ENCODE peak calls at places on chromosomes 7 and 10, in eight cellular contexts. D, A, P, B, M, T, G and Y are unnamed samples.

GRCh38 chr10:103467391-103467790 is 8.7 kb upstream of the CALHM1 start:
- DNase-seq in B (no peak), P (no peak), G (no peak), D (no peak), A (no peak), M (no peak), T (no peak), Y (no peak)

GRCh38 chr7:2732959-2733584 is 45.1 kb downstream of the AMZ1 start:
- DNase-seq in M (peak), P (no peak), B (peak), T (no peak), D (peak), G (peak), A (peak), Y (no peak)

GRCh38 chr10:122034149-122034756 is 45.3 kb downstream of the TACC2 start:
- DNase-seq in B (peak), D (no peak), A (no peak), G (peak), P (no peak), M (no peak), T (no peak), Y (no peak)

GRCh38 chr10:93916257-93917063 is 22.7 kb downstream of the SLC35G1 start:
- DNase-seq in P (peak), G (peak), T (no peak), A (no peak), B (peak), M (no peak), D (no peak), Y (peak)

GRCh38 chr7:4665661-4666060 is 16.4 kb upstream of the FOXK1 start:
- DNase-seq in M (no peak), D (no peak), G (peak), B (no peak), P (no peak), T (peak), A (no peak), Y (peak)

GRCh38 chr7:48087349-48087748 is 1.7 kb upstream of the UPP1 start:
- DNase-seq in D (no peak), T (peak), B (no peak), A (no peak), P (no peak), M (no peak), G (peak), Y (no peak)

GRCh38 chr10:21083861-21084260 is 186.8 kb upstream of the NEBL start:
- DNase-seq in D (no peak), A (no peak), P (no peak), T (no peak), B (no peak), G (no peak), M (no peak), Y (no peak)

GRCh38 chr10:90738885-90739284 is 119.0 kb downstream of the HTR7 start:
- DNase-seq in A (no peak), G (no peak), M (no peak), T (no peak), P (no peak), D (no peak), B (no peak), Y (no peak)

GRCh38 chr7:39386718-39387117 is 179.5 kb upstream of the YAE1 start:
- DNase-seq in M (no peak), G (no peak), A (no peak), B (no peak), D (no peak), P (no peak), T (no peak), Y (no peak)

GRCh38 chr7:124130-124949 is 68.0 kb upstream of the FAM20C start:
- DNase-seq in B (peak), D (no peak), A (no peak), M (peak), P (no peak), G (no peak), T (no peak), Y (no peak)

GRCh38 chr7:131111081-131111576 is 216.5 kb upstream of the MKLN1 start:
- DNase-seq in P (no peak), T (peak), M (no peak), A (no peak), D (no peak), B (no peak), G (peak), Y (peak)

GRCh38 chr7:70416611-70417010 is 715.3 kb upstream of the GALNT17 start:
- DNase-seq in G (no peak), P (no peak), A (no peak), D (no peak), M (no peak), T (no peak), B (no peak), Y (no peak)
- H3K4me3 ChIP-seq in G (no peak), P (no peak), A (no peak), D (no peak), M (no peak), T (no peak), B (no peak), Y (no peak)

GRCh38 chr10:28733647-28734046 is 56.3 kb downstream of the BAMBI start:
- DNase-seq in G (no peak), T (no peak), D (no peak), M (no peak), B (no peak), P (no peak), A (no peak), Y (no peak)

GRCh38 chr10:28733245-28733644 is 55.9 kb downstream of the BAMBI start:
- DNase-seq in G (no peak), T (no peak), D (no peak), B (no peak), A (no peak), P (no peak), M (no peak), Y (no peak)

GRCh38 chr10:28738200-28738599 is 60.9 kb downstream of the BAMBI start:
- DNase-seq in P (peak), T (no peak), B (no peak), M (no peak), D (no peak), G (no peak), A (no peak), Y (no peak)

GRCh38 chr10:28737096-28737495 is 59.8 kb downstream of the BAMBI start:
- DNase-seq in A (no peak), B (no peak), T (no peak), P (no peak), D (no peak), M (no peak), G (no peak), Y (no peak)

DNA sequence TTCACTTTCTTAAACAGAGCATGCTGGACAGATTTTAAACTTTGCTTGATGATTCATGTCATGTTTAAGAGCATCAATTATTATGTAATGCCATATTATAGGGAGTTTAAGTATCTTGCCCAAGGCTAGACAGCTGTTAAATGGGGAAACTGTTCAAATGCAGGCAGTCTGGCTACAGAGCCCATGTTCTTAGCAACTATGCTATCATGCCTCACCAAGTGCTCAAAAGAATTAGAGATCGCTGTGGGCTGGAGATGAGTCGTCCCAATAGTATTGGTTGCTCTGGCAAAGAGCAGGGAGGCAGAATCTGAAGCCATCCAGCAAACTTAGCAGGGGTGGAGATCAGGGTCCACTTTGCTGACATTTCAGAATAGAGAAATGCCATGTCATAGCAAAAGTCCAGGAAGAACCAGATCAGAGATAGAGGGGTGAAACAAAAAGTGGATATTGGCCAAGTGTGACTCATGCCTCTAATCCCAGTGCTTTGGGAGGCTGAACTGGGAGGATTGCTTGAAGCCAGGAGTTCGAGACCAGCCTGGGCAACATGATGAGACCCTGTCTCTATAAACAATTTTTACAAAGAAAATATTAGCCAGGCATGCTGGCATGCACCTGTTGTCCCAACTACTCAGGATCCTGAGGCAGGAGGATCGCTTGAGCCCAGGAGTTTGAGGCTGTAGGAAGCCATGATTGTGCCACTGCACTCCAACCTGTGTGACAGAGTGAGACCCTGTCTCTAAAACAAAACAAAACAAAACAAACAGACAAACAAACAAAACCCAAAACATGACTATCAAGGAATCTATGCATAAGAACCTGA is 57.8 kb downstream of the BAMBI start:
- DNase-seq in G (peak), B (peak), T (peak), P (peak), M (no peak), D (peak), A (no peak), Y (peak)
- TF ChIP-seq CTCF in G (no peak), B (no peak), T (no peak), P (no peak), M (no peak), D (no peak), A (no peak), Y (no peak)

DNA sequence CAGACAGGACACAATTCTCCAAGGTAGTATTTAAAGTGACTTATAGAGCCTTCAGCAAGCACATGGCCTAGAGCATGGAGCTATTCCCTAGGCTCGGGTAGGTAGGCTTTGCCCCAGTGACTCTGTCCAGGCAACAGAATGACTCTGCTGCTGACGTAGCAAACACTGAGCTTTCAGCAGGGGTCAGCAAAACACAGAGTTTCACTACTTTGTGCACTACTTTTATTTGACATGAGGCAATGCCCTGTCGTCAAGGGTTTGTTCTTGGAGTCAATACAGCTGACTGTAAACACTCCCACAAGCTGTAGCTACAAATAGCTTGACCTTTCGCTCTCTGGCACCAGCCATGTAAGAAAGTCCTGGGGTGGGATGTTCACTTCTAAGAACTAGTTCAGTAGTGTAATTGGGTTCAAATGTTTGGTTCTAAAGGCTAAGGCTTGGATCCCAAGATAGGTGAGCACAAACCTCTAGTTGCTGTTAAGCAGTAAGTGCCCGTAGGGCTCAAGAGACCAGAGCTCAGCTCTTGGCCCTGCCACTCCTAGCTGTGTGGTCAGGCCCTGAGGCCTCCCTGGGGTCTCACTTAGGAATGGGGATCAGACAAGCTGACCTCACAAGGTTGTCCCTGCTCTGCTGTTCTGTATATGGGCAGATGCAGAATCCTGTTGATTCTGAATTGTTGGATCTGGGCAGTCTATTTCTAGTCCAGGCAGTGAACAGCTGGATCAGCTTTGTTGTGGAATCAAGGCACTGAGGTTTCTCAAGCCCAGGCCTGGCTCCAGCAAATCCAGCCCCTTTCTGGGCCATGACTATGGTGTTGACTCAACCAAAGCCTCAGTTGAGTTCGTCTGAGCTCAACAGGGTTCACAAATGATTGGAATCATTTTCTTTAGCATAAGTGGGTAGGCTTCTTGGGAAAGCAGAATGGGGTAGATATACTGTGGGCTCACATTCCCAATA is 10.7 kb downstream of the NODAL start:
- DNase-seq in P (no peak), A (peak), D (peak), M (peak), T (no peak), B (peak), G (no peak), Y (peak)
- H3K4me3 ChIP-seq in P (no peak), A (no peak), D (no peak), M (no peak), T (no peak), B (no peak), G (no peak), Y (no peak)

GRCh38 chr7:28297821-28298439 is 114.4 kb upstream of the CREB5 start:
- DNase-seq in M (no peak), B (no peak), A (no peak), T (no peak), D (no peak), P (no peak), G (no peak), Y (no peak)

GRCh38 chr7:28296571-28297483 is 115.5 kb upstream of the CREB5 start:
- DNase-seq in B (peak), D (no peak), G (no peak), T (no peak), P (peak), M (peak), A (no peak), Y (no peak)

GRCh38 chr7:28299556-28299955 is 112.8 kb upstream of the CREB5 start:
- DNase-seq in M (no peak), G (no peak), B (no peak), T (no peak), D (no peak), A (no peak), P (no peak), Y (no peak)

GRCh38 chr7:28300488-28300887 is 111.8 kb upstream of the CREB5 start:
- DNase-seq in D (no peak), P (no peak), T (no peak), B (no peak), M (no peak), G (no peak), A (no peak), Y (no peak)

GRCh38 chr7:28298870-28299484 is 113.3 kb upstream of the CREB5 start:
- DNase-seq in A (peak), T (no peak), B (peak), G (no peak), M (no peak), D (no peak), P (peak), Y (peak)
- TF ChIP-seq CTCF in A (peak), T (peak), B (peak), G (peak), M (peak), D (peak), P (peak), Y (peak)

GRCh38 chr7:151603951-151604350 is 84.3 kb upstream of the RHEB start:
- DNase-seq in B (no peak), T (no peak), G (no peak), P (no peak), A (no peak), M (no peak), D (no peak), Y (no peak)

GRCh38 chr7:151611878-151612277 is 92.2 kb upstream of the RHEB start:
- DNase-seq in G (no peak), T (no peak), A (no peak), B (no peak), M (no peak), D (no peak), P (no peak), Y (no peak)

GRCh38 chr7:151611041-151611440 is 91.3 kb upstream of the RHEB start:
- DNase-seq in D (no peak), M (no peak), T (no peak), G (no peak), B (no peak), P (no peak), A (no peak), Y (no peak)

GRCh38 chr7:151608031-151608551 is 88.4 kb upstream of the RHEB start:
- DNase-seq in A (no peak), D (no peak), G (no peak), P (peak), M (no peak), B (peak), T (no peak), Y (no peak)

DNA sequence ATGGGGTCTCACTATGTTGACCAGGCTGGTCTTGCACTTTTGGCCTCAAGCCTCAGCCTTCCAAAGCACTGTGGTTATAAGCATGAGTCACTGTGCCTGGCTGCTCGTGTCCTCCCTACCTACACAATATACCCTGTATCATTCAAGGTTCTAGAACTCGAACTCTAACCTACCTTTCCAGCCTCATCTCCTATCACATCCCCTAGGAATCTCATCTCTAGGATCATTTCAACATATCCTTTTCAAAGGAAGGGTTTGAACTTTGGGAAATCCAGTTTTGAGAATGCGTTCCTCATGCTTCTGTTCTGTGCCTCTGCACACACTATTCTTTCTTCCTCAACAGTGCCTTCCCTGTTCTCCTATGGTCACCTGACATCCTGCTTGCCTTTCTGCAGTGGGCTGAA is 87.8 kb upstream of the RHEB start:
- DNase-seq in D (no peak), M (no peak), A (no peak), T (no peak), P (peak), G (peak), B (no peak), Y (no peak)
- H3K4me3 ChIP-seq in D (no peak), M (no peak), A (no peak), T (no peak), P (peak), G (no peak), B (no peak), Y (no peak)